ENCODE peak calls at places on chromosomes 7 and 10, in six cellular contexts. E is thyroid gland, M is right lobe of liver, N is HCT116, X is prostate gland, Z is endothelial cell of umbilical vein. S is an unnamed sample.
A peak's percentile ranks its signal among the peaks of the same experiment; 100 is the strongest.

GRCh38 chr7:129188892-129189660 is 643 bp downstream of the SMO start:
- DNase-seq in Z (peak; percentile 31), N (no peak), M (peak; percentile 63), E (peak; percentile 33), X (no peak), S (peak; percentile 80)

GRCh38 chr7:126574276-126574675 is 678.5 kb downstream of the GRM8 start:
- DNase-seq in X (no peak), N (no peak), M (no peak), E (no peak), Z (no peak), S (no peak)

GRCh38 chr10:85919358-85920022 is 447.1 kb downstream of the GRID1 start:
- DNase-seq in E (peak; percentile 26), M (no peak), Z (no peak), N (no peak), X (peak; percentile 27), S (no peak)

GRCh38 chr7:100556541-100556940 is 17.2 kb downstream of the SAP25 start:
- DNase-seq in M (no peak), Z (no peak), X (no peak), E (no peak), N (no peak), S (no peak)

GRCh38 chr7:43625453-43625852 is 42.5 kb downstream of the STK17A start:
- DNase-seq in M (no peak), Z (no peak), N (no peak), E (no peak), X (no peak), S (no peak)

GRCh38 chr7:98870807-98871491 is 1.1 kb upstream of the TMEM130 start:
- DNase-seq in N (no peak), Z (no peak), X (no peak), E (no peak), M (no peak), S (peak; percentile 68)

GRCh38 chr7:116955801-116956514 is 2.7 kb downstream of the ST7 start:
- DNase-seq in Z (peak; percentile 67), M (no peak), X (peak; percentile 8), N (no peak), E (no peak), S (no peak)

GRCh38 chr7:108094933-108095710 is 35.0 kb downstream of the LAMB4 start:
- DNase-seq in N (no peak), Z (peak; percentile 86), E (peak; percentile 14), M (peak; percentile 65), X (peak; percentile 13), S (no peak)

GRCh38 chr7:20831451-20831850 is 44.8 kb upstream of the SP8 start:
- DNase-seq in M (no peak), X (no peak), Z (no peak), N (no peak), E (no peak), S (no peak)

GRCh38 chr10:108132303-108132702 is 967.8 kb upstream of the SORCS1 start:
- DNase-seq in N (no peak), Z (no peak), E (no peak), X (no peak), M (no peak), S (no peak)

GRCh38 chr10:36224431-36224985 is 582.4 kb upstream of the FZD8 start:
- DNase-seq in M (no peak), X (no peak), E (no peak), Z (no peak), N (no peak), S (no peak)

GRCh38 chr7:102303669-102304422 is 17.2 kb downstream of the SH2B2 start:
- DNase-seq in X (no peak), N (no peak), Z (no peak), E (no peak), M (no peak), S (peak; percentile 75)

GRCh38 chr10:36679554-36679953 is 445.8 kb upstream of the ANKRD30A start:
- DNase-seq in M (no peak), X (no peak), N (no peak), E (no peak), Z (no peak), S (no peak)

GRCh38 chr10:70652761-70653657 is 19.3 kb upstream of the ADAMTS14 start:
- DNase-seq in N (no peak), X (no peak), Z (no peak), E (no peak), M (peak; percentile 7), S (no peak)

DNA sequence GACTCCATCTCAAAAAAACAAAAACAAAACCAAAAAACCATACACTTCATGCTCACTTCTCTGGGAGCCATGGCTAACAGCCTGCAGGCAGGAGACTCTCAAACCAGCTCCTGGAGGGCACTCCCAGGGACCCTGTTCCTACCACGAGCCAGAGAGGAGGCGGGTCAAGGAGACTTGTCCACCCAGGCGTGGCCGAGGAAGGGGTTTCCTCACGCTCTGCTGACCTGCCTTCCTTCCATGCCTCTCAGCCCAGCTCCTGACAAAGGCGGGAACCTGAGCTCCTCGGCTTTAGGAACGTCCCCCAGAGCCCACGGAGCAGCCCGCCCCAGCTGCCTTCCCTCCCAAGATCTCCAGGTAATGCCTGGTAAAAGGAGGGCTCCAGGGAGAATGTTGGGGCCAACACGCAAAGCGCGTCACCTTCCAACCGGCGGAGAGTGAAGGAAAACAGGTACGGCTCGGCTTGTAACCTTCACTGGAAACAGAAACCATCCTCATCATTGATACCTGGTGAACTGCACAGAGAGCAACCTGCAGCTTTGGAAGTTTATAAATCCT is 9.5 kb downstream of the GPR146 start:
- DNase-seq in Z (no peak), E (peak; percentile 80), M (no peak), N (no peak), X (no peak), S (peak; percentile 67)
- H3K4me1 ChIP-seq in Z (peaks cover 53% of the 10 kb centered on the region), E (peaks cover 68% of the 10 kb centered on the region), M (no peaks in the 10 kb centered on the region), N (no peaks in the 10 kb centered on the region), X (peaks cover 4% of the 10 kb centered on the region), S (peaks cover 87% of the 10 kb centered on the region)

GRCh38 chr10:65622608-65623007 is 1303.2 kb upstream of the LRRTM3 start:
- DNase-seq in Z (no peak), X (no peak), M (no peak), E (no peak), N (no peak), S (no peak)
- TF ChIP-seq POLR2A in Z (no peak), X (no peak), M (no peak), E (no peak), N (no peak), S (no peak)

GRCh38 chr7:139769066-139769465 is 8.7 kb downstream of the HIPK2 start:
- DNase-seq in E (no peak), N (no peak), Z (no peak), X (no peak), M (no peak), S (no peak)
- H3K4me1 ChIP-seq in E (peaks cover 23% of the 10 kb centered on the region), N (peaks cover 47% of the 10 kb centered on the region), Z (peaks cover 15% of the 10 kb centered on the region), X (peaks cover 7% of the 10 kb centered on the region), M (no peaks in the 10 kb centered on the region), S (peaks cover 29% of the 10 kb centered on the region)

GRCh38 chr10:100728928-100729876 is 16.2 kb upstream of the PAX2 start:
- DNase-seq in E (peak; percentile 20), X (no peak), M (no peak), Z (no peak), N (peak; percentile 87), S (peak; percentile 72)
- TF ChIP-seq POLR2A in E (no peak), X (no peak), M (no peak), Z (no peak), N (no peak), S (no peak)

GRCh38 chr10:77887631-77888355 is 38.8 kb downstream of the DLG5 start:
- DNase-seq in E (peak; percentile 43), X (no peak), M (no peak), N (no peak), Z (peak; percentile 31), S (no peak)
- H3K4me1 ChIP-seq in E (peaks cover 94% of the 10 kb centered on the region), X (peaks cover 47% of the 10 kb centered on the region), M (no peaks in the 10 kb centered on the region), N (peaks cover 37% of the 10 kb centered on the region), Z (no peaks in the 10 kb centered on the region), S (peaks cover 14% of the 10 kb centered on the region)

DNA sequence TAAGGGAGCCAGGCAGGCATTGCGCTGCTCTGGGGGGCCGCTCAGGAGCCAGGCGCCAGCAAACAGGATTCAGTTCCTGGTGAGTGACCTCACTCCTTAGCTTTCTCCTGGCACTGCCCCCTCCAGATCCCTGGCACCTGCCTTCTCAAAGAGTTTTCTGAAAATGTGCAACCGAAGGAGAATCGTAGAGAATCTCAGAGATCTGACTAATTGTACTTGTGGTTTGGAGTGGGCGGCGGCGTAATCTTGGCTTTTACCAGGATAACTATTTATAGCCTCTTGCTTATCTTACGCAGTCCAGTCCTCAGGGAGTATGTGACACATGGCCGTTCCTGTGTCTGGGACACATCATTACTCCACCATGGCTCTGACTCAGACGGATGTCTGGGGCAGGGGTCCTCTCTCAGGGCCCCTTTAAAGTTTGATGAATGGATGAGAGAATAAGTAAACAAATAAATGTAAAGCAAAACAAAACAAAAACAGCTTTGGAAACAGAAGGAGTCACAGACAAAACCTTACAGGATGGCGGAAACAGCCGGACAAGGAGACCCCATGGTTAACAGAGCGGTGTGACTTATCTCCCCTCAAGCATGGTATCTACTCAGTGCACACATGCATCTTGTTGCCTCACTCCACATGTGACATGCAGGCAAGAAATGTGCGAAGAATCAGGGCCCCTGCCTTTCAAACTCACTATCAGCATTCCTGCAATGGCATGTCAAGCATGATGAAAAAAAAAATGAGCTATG is 99.7 kb downstream of the TNS3 start:
- DNase-seq in Z (peak; percentile 83), N (no peak), X (no peak), M (no peak), E (no peak), S (peak; percentile 37)
- TF ChIP-seq POLR2A in Z (peak; percentile 49), N (no peak), X (no peak), M (no peak), E (no peak), S (no peak)

GRCh38 chr10:6602700-6603084 is 22.6 kb upstream of the PRKCQ start:
- DNase-seq in N (no peak), X (no peak), Z (no peak), E (no peak), M (no peak), S (no peak)
- H3K4me1 ChIP-seq in N (no peaks in the 10 kb centered on the region), X (no peaks in the 10 kb centered on the region), Z (no peaks in the 10 kb centered on the region), E (peaks cover 6% of the 10 kb centered on the region), M (no peaks in the 10 kb centered on the region), S (peaks cover 8% of the 10 kb centered on the region)

GRCh38 chr7:130951303-130951975 is 217.4 kb upstream of the KLF14 start:
- DNase-seq in N (no peak), Z (no peak), E (peak; percentile 81), M (no peak), X (no peak), S (no peak)
- TF ChIP-seq POLR2A in N (no peak), Z (no peak), E (no peak), M (no peak), X (no peak), S (no peak)

S was measured in spleen.